ENCODE peak calls at places on chromosome X, in seven cellular contexts. S is stomach, V is tibial nerve, D is IMR-90, G is lower lobe of right lung, Z is neural progenitor cell, W is PC-3. H is an unnamed sample.

GRCh38 chrX:149453911-149454820 is 50.9 kb downstream of the IDS start:
- DNase-seq in S (no peak), V (no peak), D (no peak), G (no peak), Z (no peak), W (no peak), H (no peak)

GRCh38 chrX:150446995-150447394 is 83.9 kb downstream of the MAMLD1 start:
- DNase-seq in S (no peak), V (no peak), D (peak; percentile 43), G (no peak), Z (no peak), W (no peak), H (no peak)

GRCh38 chrX:133183806-133184205 is 34.3 kb downstream of the TFDP3 start:
- DNase-seq in S (no peak), V (no peak), D (no peak), G (no peak), Z (no peak), W (no peak), H (no peak)

GRCh38 chrX:12894074-12894691 is 12.2 kb upstream of the TLR8 start:
- DNase-seq in S (peak; percentile 57), V (peak; percentile 29), D (peak; percentile 18), G (peak; percentile 55), Z (peak; percentile 26), W (peak; percentile 55), H (no peak)

GRCh38 chrX:68146054-68146453 is 287.2 kb downstream of the OPHN1 start:
- DNase-seq in S (no peak), V (no peak), D (peak; percentile 62), G (no peak), Z (peak; percentile 20), W (peak; percentile 47), H (no peak)

GRCh38 chrX:15350329-15350996 is 15.1 kb upstream of the PIGA start:
- DNase-seq in S (no peak), V (no peak), D (no peak), G (no peak), Z (peak; percentile 75), W (no peak), H (no peak)

GRCh38 chrX:153488231-153488914 is 6.4 kb upstream of the BGN start:
- DNase-seq in S (peak; percentile 44), V (no peak), D (peak; percentile 67), G (no peak), Z (peak; percentile 20), W (no peak), H (peak; percentile 77)

GRCh38 chrX:11462136-11462535 is 168.9 kb downstream of the AMELX start:
- DNase-seq in S (no peak), V (no peak), D (peak; percentile 8), G (no peak), Z (no peak), W (no peak), H (no peak)

GRCh38 chrX:52544147-52544840 is 27.4 kb upstream of the XAGE1B start:
- DNase-seq in S (no peak), V (no peak), D (no peak), G (no peak), Z (no peak), W (no peak), H (no peak)

GRCh38 chrX:154730271-154730883 is 20.5 kb downstream of the GAB3 start:
- DNase-seq in S (no peak), V (no peak), D (peak; percentile 77), G (peak; percentile 47), Z (no peak), W (peak; percentile 47), H (peak; percentile 71)
- H3K4me1 ChIP-seq in S (peaks cover 21% of the 10 kb centered on the region), V (peaks cover 88% of the 10 kb centered on the region), D (peaks cover 33% of the 10 kb centered on the region), G (peaks cover 96% of the 10 kb centered on the region), Z (no peaks in the 10 kb centered on the region), W (peaks cover 63% of the 10 kb centered on the region), H (peaks cover 100% of the 10 kb centered on the region)

GRCh38 chrX:130296743-130297142 is 28.0 kb upstream of the ZNF280C start:
- DNase-seq in S (no peak), V (no peak), D (peak; percentile 6), G (no peak), Z (no peak), W (peak; percentile 27), H (no peak)

GRCh38 chrX:130295519-130296314 is 27.0 kb upstream of the ZNF280C start:
- DNase-seq in S (no peak), V (no peak), D (peak; percentile 1), G (no peak), Z (no peak), W (peak; percentile 33), H (no peak)

GRCh38 chrX:130299279-130300009 is 30.7 kb upstream of the ZNF280C start:
- DNase-seq in S (peak; percentile 44), V (no peak), D (no peak), G (no peak), Z (no peak), W (no peak), H (no peak)

GRCh38 chrX:130301405-130301804 is 32.7 kb upstream of the ZNF280C start:
- DNase-seq in S (no peak), V (no peak), D (no peak), G (no peak), Z (no peak), W (no peak), H (no peak)

GRCh38 chrX:130300010-130300282 is 31.2 kb upstream of the ZNF280C start:
- DNase-seq in S (no peak), V (no peak), D (no peak), G (no peak), Z (no peak), W (no peak), H (no peak)
- H3K4me3 ChIP-seq in S (no peak overlapping the region), V (no peak overlapping the region), D (no peak overlapping the region), G (no peak overlapping the region), Z (no peak overlapping the region), W (no peak overlapping the region), H (no peak overlapping the region)

GRCh38 chrX:80578518-80579105 is 158.4 kb downstream of the TENT5D start:
- DNase-seq in S (no peak), V (no peak), D (peak; percentile 6), G (no peak), Z (peak; percentile 25), W (peak; percentile 55), H (no peak)
- TF ChIP-seq CTCF in S (no peak), V (peak; percentile 55), D (peak; percentile 46), G (peak; percentile 20), Z (peak; percentile 63), W (peak; percentile 67), H (peak; percentile 39)

GRCh38 chrX:33128048-33128805 is 83.1 kb downstream of the DMD start:
- DNase-seq in S (no peak), V (no peak), D (no peak), G (no peak), Z (peak; percentile 16), W (no peak), H (no peak)
- H3K4me1 ChIP-seq in S (no peaks in the 10 kb centered on the region), V (no peaks in the 10 kb centered on the region), D (no peaks in the 10 kb centered on the region), G (no peaks in the 10 kb centered on the region), Z (peaks cover 30% of the 10 kb centered on the region), W (no peaks in the 10 kb centered on the region), H (no peaks in the 10 kb centered on the region)

GRCh38 chrX:138710866-138711331 is 618 bp downstream of the FGF13 start:
- DNase-seq in S (no peak), V (no peak), D (no peak), G (peak; percentile 16), Z (peak; percentile 57), W (no peak), H (no peak)
- H3K4me3 ChIP-seq in S (peak overlapping the region; percentile 57), V (peak overlapping the region; percentile 45), D (no peak overlapping the region), G (peak overlapping the region; percentile 49), Z (peak overlapping the region; percentile 66), W (no peak overlapping the region), H (peak overlapping the region; percentile 54)

GRCh38 chrX:8755116-8755515 is 23.2 kb upstream of the ANOS1 start:
- DNase-seq in S (no peak), V (no peak), D (no peak), G (no peak), Z (peak; percentile 11), W (peak; percentile 32), H (no peak)

GRCh38 chrX:8760021-8760420 is 28.1 kb upstream of the ANOS1 start:
- DNase-seq in S (no peak), V (no peak), D (peak; percentile 14), G (no peak), Z (no peak), W (peak; percentile 28), H (no peak)

GRCh38 chrX:8755813-8756212 is 23.9 kb upstream of the ANOS1 start:
- DNase-seq in S (no peak), V (no peak), D (no peak), G (no peak), Z (no peak), W (peak; percentile 15), H (no peak)
- TF ChIP-seq CTCF in S (no peak), V (no peak), D (no peak), G (no peak), Z (no peak), W (no peak), H (no peak)

GRCh38 chrX:136193771-136194170 is 46.4 kb downstream of the FHL1 start:
- DNase-seq in S (no peak), V (no peak), D (no peak), G (no peak), Z (no peak), W (no peak), H (peak; percentile 53)
- H3K4me1 ChIP-seq in S (peaks cover 10% of the 10 kb centered on the region), V (peaks cover 40% of the 10 kb centered on the region), D (peaks cover 3% of the 10 kb centered on the region), G (peaks cover 33% of the 10 kb centered on the region), Z (no peaks in the 10 kb centered on the region), W (peaks cover 8% of the 10 kb centered on the region), H (peaks cover 85% of the 10 kb centered on the region)

GRCh38 chrX:8649969-8650368 is 82.0 kb downstream of the ANOS1 start:
- DNase-seq in S (no peak), V (no peak), D (no peak), G (no peak), Z (no peak), W (no peak), H (no peak)

GRCh38 chrX:8657883-8658282 is 74.1 kb downstream of the ANOS1 start:
- DNase-seq in S (no peak), V (no peak), D (no peak), G (no peak), Z (no peak), W (no peak), H (no peak)

DNA sequence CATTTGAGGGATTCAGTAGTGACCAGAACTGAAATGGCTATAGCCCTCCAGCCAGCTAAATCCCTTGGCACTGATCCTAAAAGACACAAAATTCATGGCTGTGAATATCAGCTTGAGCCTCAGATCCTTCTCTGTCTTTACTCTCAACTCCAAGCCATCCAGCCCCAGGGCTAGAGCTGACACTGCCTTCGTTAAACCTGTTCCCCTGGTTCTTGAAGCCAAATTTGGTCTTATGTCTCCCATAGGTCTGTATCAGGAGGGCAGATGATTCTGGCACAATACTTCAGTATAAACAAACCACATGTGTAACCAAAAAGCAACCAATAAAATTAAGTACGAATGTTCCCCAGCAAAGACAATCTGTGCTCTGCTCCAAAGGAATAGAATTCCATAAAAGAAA is 78.0 kb downstream of the ANOS1 start:
- DNase-seq in S (no peak), V (no peak), D (no peak), G (no peak), Z (no peak), W (peak; percentile 84), H (no peak)
- H3K4me3 ChIP-seq in S (no peak overlapping the region), V (no peak overlapping the region), D (no peak overlapping the region), G (no peak overlapping the region), Z (no peak overlapping the region), W (no peak overlapping the region), H (no peak overlapping the region)

DNA sequence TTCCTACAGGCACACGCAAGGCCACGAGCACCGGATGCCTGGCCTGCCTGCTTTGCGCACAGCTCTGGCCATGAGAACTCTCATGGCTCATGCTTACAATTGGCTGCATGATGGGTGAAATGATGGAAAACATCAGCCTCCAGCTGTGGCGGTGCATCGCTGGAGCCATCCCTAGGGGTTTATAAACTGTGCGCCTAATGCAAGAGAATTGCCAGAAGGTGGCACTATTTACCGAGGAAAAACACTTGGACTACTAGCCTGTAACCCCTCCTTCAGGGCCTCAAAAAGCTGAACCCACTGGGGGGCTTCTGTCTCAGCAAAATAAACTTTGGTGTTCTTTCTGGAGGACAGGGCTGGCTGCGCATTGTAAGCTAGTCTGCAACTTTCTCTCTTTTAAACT is 51.9 kb downstream of the PHKA2 start:
- DNase-seq in S (no peak), V (no peak), D (peak; percentile 30), G (no peak), Z (peak; percentile 70), W (peak; percentile 58), H (no peak)
- TF ChIP-seq CTCF in S (no peak), V (peak; percentile 6), D (peak; percentile 60), G (peak; percentile 20), Z (peak; percentile 59), W (peak; percentile 78), H (peak; percentile 42)